ENCODE peak calls at places on chromosomes 6 and 20, in seven cellular contexts. N, R, Y, M, E, O and X are unnamed samples.

GRCh38 chr20:43731469-43731868 is 4.7 kb upstream of the GTSF1L start:
- DNase-seq in N (no peak), R (no peak), M (peak), Y (peak), O (no peak), E (no peak), X (no peak)

GRCh38 chr6:43668151-43669028 is 19.2 kb downstream of the MRPS18A start:
- DNase-seq in Y (peak), N (no peak), R (peak), O (peak), M (peak), E (peak), X (no peak)

GRCh38 chr20:64106981-64107735 is at the start of gene NPBWR2:
- DNase-seq in Y (no peak), R (no peak), E (no peak), O (no peak), M (no peak), N (no peak), X (no peak)

GRCh38 chr6:83429857-83430605 is 820 bp downstream of the ME1 start:
- DNase-seq in M (peak), Y (peak), E (peak), O (no peak), N (no peak), R (no peak), X (no peak)

GRCh38 chr6:144335315-144335861 is 50.3 kb downstream of the UTRN start:
- DNase-seq in R (no peak), E (no peak), N (no peak), M (no peak), Y (no peak), O (no peak), X (no peak)

GRCh38 chr6:6386010-6386409 is 65.5 kb upstream of the F13A1 start:
- DNase-seq in M (no peak), N (no peak), R (no peak), Y (no peak), O (no peak), E (no peak), X (no peak)

GRCh38 chr6:139153876-139154275 is 19.0 kb downstream of the HECA start:
- DNase-seq in N (no peak), M (peak), O (no peak), E (no peak), Y (peak), R (no peak), X (peak)

GRCh38 chr6:56637640-56638039 is 5.0 kb downstream of the DST start:
- DNase-seq in R (no peak), Y (peak), M (peak), N (no peak), E (no peak), O (peak), X (peak)

GRCh38 chr6:142296975-142297604 is 4.7 kb upstream of the ADGRG6 start:
- DNase-seq in O (no peak), Y (no peak), N (no peak), R (no peak), E (no peak), M (no peak), X (no peak)

GRCh38 chr20:55579802-55580201 is 425.5 kb downstream of the CBLN4 start:
- DNase-seq in R (no peak), M (no peak), E (no peak), N (no peak), O (no peak), Y (no peak), X (no peak)

GRCh38 chr6:113610377-113610988 is 246.7 kb upstream of the MARCKS start:
- DNase-seq in E (no peak), N (no peak), Y (no peak), O (no peak), M (no peak), R (no peak), X (no peak)

GRCh38 chr6:53628354-53629119 is 37.0 kb downstream of the KLHL31 start:
- DNase-seq in O (no peak), E (no peak), M (peak), N (no peak), R (no peak), Y (peak), X (peak)

GRCh38 chr6:42507901-42508300 is 55.9 kb upstream of the UBR2 start:
- DNase-seq in O (no peak), R (no peak), Y (peak), E (no peak), N (no peak), M (peak), X (peak)

GRCh38 chr6:169232507-169232931 is 21.1 kb downstream of the THBS2 start:
- DNase-seq in E (peak), O (no peak), N (no peak), R (no peak), M (no peak), Y (no peak), X (no peak)

GRCh38 chr6:2951723-2952122 is 19.6 kb downstream of the SERPINB6 start:
- DNase-seq in R (peak), O (no peak), Y (no peak), N (peak), E (peak), M (no peak), X (no peak)

GRCh38 chr6:87724994-87725811 is 23.2 kb upstream of the AKIRIN2 start:
- DNase-seq in E (no peak), N (no peak), Y (no peak), O (peak), M (no peak), R (no peak), X (no peak)

GRCh38 chr6:20746805-20747204 is 212.5 kb downstream of the CDKAL1 start:
- DNase-seq in N (no peak), M (no peak), O (peak), E (no peak), R (no peak), Y (no peak), X (no peak)

GRCh38 chr20:24490598-24490997 is 21.2 kb downstream of the SYNDIG1 start:
- DNase-seq in R (no peak), Y (no peak), E (no peak), O (no peak), N (no peak), M (no peak), X (no peak)

GRCh38 chr20:23146857-23147256 is 60.7 kb upstream of the CD93 start:
- DNase-seq in E (no peak), Y (no peak), R (no peak), O (no peak), N (no peak), M (no peak), X (no peak)

GRCh38 chr6:73452107-73452461 is at the start of gene CGAS:
- DNase-seq in M (peak), Y (peak), N (no peak), R (peak), E (peak), O (peak), X (no peak)

GRCh38 chr20:36311854-36312723 is 6.0 kb downstream of the DLGAP4 start:
- DNase-seq in E (no peak), M (no peak), N (no peak), R (no peak), O (peak), Y (no peak), X (no peak)

DNA sequence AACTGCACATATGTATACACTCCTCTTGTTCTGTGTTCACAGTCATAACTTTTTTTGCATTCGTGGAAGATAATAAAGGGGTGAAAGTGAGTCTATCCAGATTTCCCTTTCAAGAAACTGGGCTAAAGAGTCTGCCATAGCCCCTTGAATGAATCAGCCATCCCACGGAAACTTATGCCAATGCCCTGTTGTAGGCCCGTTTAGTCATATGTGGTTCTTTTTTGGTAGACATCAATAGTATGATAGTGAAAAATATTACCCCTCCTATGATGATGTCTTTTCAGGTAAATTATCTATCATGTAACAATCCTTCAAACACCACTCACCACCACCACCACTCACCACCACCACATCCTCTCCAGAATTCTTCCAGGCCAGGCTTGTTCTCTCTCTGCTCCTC is 99.9 kb upstream of the MYLIP start:
- DNase-seq in Y (no peak), E (no peak), O (no peak), R (no peak), M (no peak), N (no peak), X (no peak)
- TF ChIP-seq CTCF in Y (no peak), E (no peak), O (no peak), R (no peak), M (no peak), N (no peak), X (no peak)

DNA sequence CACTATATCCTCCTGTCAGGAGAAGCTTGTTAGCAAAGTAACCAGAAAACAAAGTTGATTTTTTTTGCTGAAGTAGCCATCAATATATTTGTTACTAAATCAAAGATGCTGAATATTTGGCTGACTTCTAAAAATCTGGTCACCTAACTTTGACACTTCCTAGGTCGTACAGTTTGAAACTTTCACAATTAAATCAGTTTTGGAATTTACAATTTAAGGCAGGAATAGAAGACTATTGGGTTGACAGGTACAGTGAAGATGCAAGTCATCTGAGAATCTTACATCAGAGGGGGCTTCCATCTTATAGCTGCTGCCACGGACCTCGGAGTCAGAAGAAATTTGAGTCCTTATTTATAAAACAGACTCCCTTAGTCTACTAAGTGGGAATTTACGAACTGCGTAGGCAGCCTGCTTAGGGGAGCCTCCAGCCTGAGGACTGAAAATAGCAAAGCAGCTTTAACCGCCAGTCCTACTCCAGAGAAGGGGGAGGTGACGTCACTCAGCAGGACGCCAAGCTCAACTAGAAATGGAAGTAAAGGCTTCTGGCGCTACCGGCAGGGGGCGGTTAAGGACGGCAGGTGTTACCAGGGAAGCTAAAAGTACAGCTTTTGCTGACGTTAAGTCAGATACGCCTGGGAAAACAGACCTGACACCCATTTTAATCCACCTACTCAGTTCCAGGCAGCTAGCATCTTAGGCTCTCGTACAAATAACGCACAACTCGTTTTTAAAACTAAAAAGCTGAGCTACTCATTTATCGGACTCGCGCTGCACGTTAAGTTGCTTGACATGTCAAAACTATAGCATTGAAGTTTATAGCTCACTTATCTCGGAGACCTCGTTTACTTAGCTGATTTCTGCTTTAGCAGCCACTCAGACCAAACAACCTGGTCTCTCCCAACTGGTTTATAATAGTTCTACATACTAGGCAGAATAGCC is 61.1 kb upstream of the HFE start:
- DNase-seq in O (peak), R (peak), E (peak), Y (peak), M (peak), N (peak), X (no peak)
- TF ChIP-seq CTCF in O (peak), R (peak), E (peak), Y (peak), M (peak), N (peak), X (peak)

GRCh38 chr6:70790483-70790882 is 122.8 kb downstream of the SMAP1 start:
- DNase-seq in N (no peak), E (no peak), Y (no peak), M (no peak), R (no peak), O (no peak), X (no peak)
- TF ChIP-seq CTCF in N (no peak), E (no peak), Y (no peak), M (no peak), R (no peak), O (no peak), X (no peak)

DNA sequence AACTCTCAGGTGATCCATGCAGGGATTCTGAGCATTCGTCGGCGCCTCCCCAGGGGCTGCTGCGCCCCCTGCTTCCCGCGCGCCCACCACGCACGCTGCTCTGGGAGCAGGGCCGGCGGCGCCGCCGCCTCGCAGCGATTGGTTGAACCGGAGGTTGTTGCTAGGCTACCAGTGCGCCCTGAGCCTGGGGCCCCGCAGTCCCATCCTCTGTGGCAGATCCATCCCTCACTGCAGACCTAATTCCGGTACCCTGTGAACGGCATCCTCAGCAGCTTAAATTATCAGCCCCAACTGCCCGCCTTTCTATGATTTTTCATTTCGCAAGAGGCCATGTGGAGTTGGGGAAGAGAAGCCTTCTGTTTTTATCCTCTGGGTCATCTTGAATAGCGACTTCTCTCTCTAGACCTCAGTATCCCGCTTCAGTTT is 15.3 kb downstream of the PNPLA1 start:
- DNase-seq in M (no peak), O (no peak), Y (no peak), N (no peak), E (no peak), R (no peak), X (no peak)
- TF ChIP-seq CTCF in M (no peak), O (no peak), Y (no peak), N (peak), E (no peak), R (no peak), X (no peak)

GRCh38 chr20:11323821-11324220 is 593.9 kb upstream of the BTBD3 start:
- DNase-seq in R (no peak), O (no peak), N (no peak), M (no peak), Y (no peak), E (no peak), X (peak)
- TF ChIP-seq CTCF in R (no peak), O (no peak), N (no peak), M (no peak), Y (no peak), E (no peak), X (no peak)

GRCh38 chr6:33014841-33015634 is 5.6 kb upstream of the HLA-DOA start:
- DNase-seq in Y (peak), N (no peak), M (peak), R (no peak), E (peak), O (peak), X (peak)
- TF ChIP-seq CTCF in Y (peak), N (peak), M (peak), R (peak), E (peak), O (peak), X (peak)

DNA sequence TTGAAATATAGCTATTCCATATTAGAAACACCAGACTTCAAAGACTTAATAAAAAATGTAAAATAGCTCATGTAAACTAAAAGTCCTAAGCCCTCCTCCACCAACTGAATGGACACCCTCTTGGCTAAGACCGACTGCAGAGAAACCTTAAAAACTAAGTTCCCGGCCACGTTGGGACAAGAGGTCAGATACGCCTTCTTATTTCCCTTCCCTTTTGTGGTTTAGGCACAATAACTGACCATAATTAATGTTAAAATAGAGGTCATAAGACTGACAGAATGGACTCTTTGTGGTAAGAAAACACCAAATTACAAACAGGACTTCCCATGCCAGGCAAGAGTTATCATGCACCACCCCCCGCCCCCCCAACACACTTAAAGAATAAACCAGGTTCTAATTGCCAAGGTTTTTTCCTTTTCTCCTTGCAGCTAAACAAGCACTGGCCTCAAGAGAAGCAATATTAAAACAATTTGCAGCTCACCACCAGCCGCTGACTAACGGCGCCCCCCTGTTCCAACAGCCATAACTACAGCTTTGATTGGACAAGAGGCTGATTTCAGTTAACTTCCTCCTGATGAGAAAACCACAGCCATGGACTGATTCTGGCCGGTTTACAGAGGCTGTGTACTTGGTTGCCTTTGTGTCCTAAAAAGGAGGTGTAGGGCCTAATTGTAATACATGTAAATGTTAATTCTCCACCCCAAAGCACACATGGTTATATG is 10.7 kb upstream of the LAMP5 start:
- DNase-seq in O (no peak), M (peak), N (no peak), R (no peak), Y (no peak), E (no peak), X (no peak)
- TF ChIP-seq CTCF in O (no peak), M (peak), N (no peak), R (no peak), Y (peak), E (no peak), X (peak)

DNA sequence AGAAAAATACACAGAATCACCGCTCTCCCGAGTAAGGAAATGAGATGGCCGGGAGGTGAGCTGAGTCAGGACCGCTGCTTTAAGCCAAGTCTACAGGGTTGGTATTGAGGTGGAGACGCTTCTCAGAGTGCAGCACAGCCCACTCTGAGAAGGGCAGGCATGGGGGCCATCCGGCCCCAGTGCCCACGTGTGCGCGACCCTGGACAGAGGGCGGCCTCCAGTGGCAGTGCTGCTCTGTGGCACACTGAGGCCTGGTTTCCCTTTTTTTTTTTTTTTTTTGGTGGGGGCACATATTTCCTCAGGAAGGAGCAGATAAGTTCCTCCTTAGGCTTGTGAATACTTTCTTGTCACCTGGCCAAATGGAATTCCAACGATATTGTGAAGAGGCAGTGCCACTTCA is 88.8 kb downstream of the FOXC1 start:
- DNase-seq in E (no peak), Y (no peak), M (no peak), R (no peak), N (no peak), O (no peak), X (no peak)
- TF ChIP-seq CTCF in E (no peak), Y (no peak), M (no peak), R (no peak), N (no peak), O (no peak), X (no peak)

GRCh38 chr6:158999669-159000403 is at the start of gene RSPH3:
- DNase-seq in O (peak), N (peak), E (peak), R (peak), Y (peak), M (peak), X (peak)
- TF ChIP-seq CTCF in O (peak), N (peak), E (no peak), R (peak), Y (peak), M (peak), X (peak)